ENCODE peak calls at places on chromosome 3, in nine cellular contexts. One of them, this sample, is unnamed.

GRCh38 chr3:33490641-33491241 is 50.5 kb upstream of the UBP1 start:
- DNase-seq in mesothelial cell of epicardium: no peak
- DNase-seq in HFFc6: no peak
- DNase-seq in CD4-positive, alpha-beta T cell: no peak
- DNase-seq in breast epithelium: no peak
- DNase-seq in AG10803: no peak
- DNase-seq in stomach: peak; percentile 52
- DNase-seq in lower leg skin: no peak
- DNase-seq in cardiac fibroblast: peak; percentile 40
- DNase-seq in this sample: no peak

GRCh38 chr3:42189746-42190145 is 76.2 kb downstream of the CCK start:
- DNase-seq in mesothelial cell of epicardium: no peak
- DNase-seq in HFFc6: no peak
- DNase-seq in CD4-positive, alpha-beta T cell: no peak
- DNase-seq in breast epithelium: no peak
- DNase-seq in AG10803: no peak
- DNase-seq in stomach: peak; percentile 58
- DNase-seq in lower leg skin: no peak
- DNase-seq in cardiac fibroblast: peak; percentile 13
- DNase-seq in this sample: no peak

GRCh38 chr3:66675383-66675782 is 174.6 kb upstream of the LRIG1 start:
- DNase-seq in mesothelial cell of epicardium: no peak
- DNase-seq in HFFc6: no peak
- DNase-seq in CD4-positive, alpha-beta T cell: no peak
- DNase-seq in breast epithelium: no peak
- DNase-seq in AG10803: peak; percentile 46
- DNase-seq in stomach: no peak
- DNase-seq in lower leg skin: no peak
- DNase-seq in cardiac fibroblast: peak; percentile 13
- DNase-seq in this sample: no peak

GRCh38 chr3:66138336-66139234 is 82.2 kb upstream of the SLC25A26 start:
- DNase-seq in mesothelial cell of epicardium: no peak
- DNase-seq in HFFc6: peak; percentile 59
- DNase-seq in CD4-positive, alpha-beta T cell: no peak
- DNase-seq in breast epithelium: no peak
- DNase-seq in AG10803: peak; percentile 73
- DNase-seq in stomach: peak; percentile 61
- DNase-seq in lower leg skin: peak; percentile 26
- DNase-seq in cardiac fibroblast: peak; percentile 83
- DNase-seq in this sample: no peak

GRCh38 chr3:112132975-112133448 is at the start of gene GCSAM:
- DNase-seq in mesothelial cell of epicardium: no peak
- DNase-seq in HFFc6: no peak
- DNase-seq in CD4-positive, alpha-beta T cell: peak; percentile 66
- DNase-seq in breast epithelium: no peak
- DNase-seq in AG10803: no peak
- DNase-seq in stomach: no peak
- DNase-seq in lower leg skin: peak; percentile 63
- DNase-seq in cardiac fibroblast: no peak
- DNase-seq in this sample: no peak

GRCh38 chr3:42013652-42014442 is 51.9 kb upstream of the ULK4 start:
- DNase-seq in mesothelial cell of epicardium: peak; percentile 53
- DNase-seq in HFFc6: no peak
- DNase-seq in CD4-positive, alpha-beta T cell: peak; percentile 13
- DNase-seq in breast epithelium: no peak
- DNase-seq in AG10803: no peak
- DNase-seq in stomach: peak; percentile 46
- DNase-seq in lower leg skin: no peak
- DNase-seq in cardiac fibroblast: peak; percentile 9
- DNase-seq in this sample: no peak

GRCh38 chr3:130783629-130784028 is 37.0 kb upstream of the PIK3R4 start:
- DNase-seq in mesothelial cell of epicardium: no peak
- DNase-seq in HFFc6: no peak
- DNase-seq in CD4-positive, alpha-beta T cell: no peak
- DNase-seq in breast epithelium: no peak
- DNase-seq in AG10803: no peak
- DNase-seq in stomach: no peak
- DNase-seq in lower leg skin: no peak
- DNase-seq in cardiac fibroblast: peak; percentile 56
- DNase-seq in this sample: no peak

GRCh38 chr3:74614133-74614967 is at the start of gene CNTN3:
- DNase-seq in mesothelial cell of epicardium: peak; percentile 48
- DNase-seq in HFFc6: no peak
- DNase-seq in CD4-positive, alpha-beta T cell: no peak
- DNase-seq in breast epithelium: no peak
- DNase-seq in AG10803: peak; percentile 58
- DNase-seq in stomach: peak; percentile 43
- DNase-seq in lower leg skin: no peak
- DNase-seq in cardiac fibroblast: peak; percentile 19
- DNase-seq in this sample: no peak

GRCh38 chr3:3189102-3189727 is 9.7 kb upstream of the CRBN start:
- DNase-seq in mesothelial cell of epicardium: no peak
- DNase-seq in HFFc6: peak; percentile 10
- DNase-seq in CD4-positive, alpha-beta T cell: no peak
- DNase-seq in breast epithelium: no peak
- DNase-seq in AG10803: no peak
- DNase-seq in stomach: no peak
- DNase-seq in lower leg skin: no peak
- DNase-seq in cardiac fibroblast: peak; percentile 57
- DNase-seq in this sample: no peak

DNA sequence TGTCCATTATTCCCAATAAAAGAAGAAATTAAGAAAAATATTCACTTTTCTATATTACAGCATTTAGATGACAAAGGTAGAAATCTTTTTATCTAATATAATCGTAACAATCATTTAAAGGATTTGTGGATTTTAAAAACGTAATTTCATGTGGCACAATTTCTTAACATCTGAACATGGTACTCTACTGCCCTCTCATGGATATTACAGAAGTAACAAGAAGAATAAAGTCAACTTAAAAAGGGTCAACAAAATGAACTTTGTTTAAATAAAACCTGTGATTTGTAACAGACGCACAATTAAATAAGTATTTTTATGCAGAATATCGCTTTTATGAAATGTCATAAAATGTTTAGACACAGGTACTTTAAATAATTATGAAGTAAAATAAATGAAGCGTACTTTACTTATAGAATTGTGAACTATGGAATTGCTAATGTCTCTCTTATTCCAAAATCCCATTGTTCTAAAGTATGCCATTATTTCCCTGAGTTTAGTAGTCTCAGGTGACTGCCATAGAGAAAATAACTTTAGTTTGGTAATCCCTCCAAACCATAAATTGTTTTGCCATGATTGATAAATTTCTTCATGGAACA is 366.8 kb upstream of the ZNF385D start:
- DNase-seq in mesothelial cell of epicardium: no peak
- DNase-seq in HFFc6: peak; percentile 20
- DNase-seq in CD4-positive, alpha-beta T cell: no peak
- DNase-seq in breast epithelium: no peak
- DNase-seq in AG10803: peak; percentile 64
- DNase-seq in stomach: no peak
- DNase-seq in lower leg skin: no peak
- DNase-seq in cardiac fibroblast: peak; percentile 67
- DNase-seq in this sample: no peak
- TF ChIP-seq CTCF in mesothelial cell of epicardium: peak; percentile 84
- TF ChIP-seq CTCF in HFFc6: peak; percentile 85
- TF ChIP-seq CTCF in CD4-positive, alpha-beta T cell: no peak
- TF ChIP-seq CTCF in breast epithelium: no peak
- TF ChIP-seq CTCF in AG10803: peak; percentile 76
- TF ChIP-seq CTCF in stomach: peak; percentile 60
- TF ChIP-seq CTCF in lower leg skin: no peak
- TF ChIP-seq CTCF in cardiac fibroblast: peak; percentile 48
- TF ChIP-seq CTCF in this sample: peak; percentile 37

DNA sequence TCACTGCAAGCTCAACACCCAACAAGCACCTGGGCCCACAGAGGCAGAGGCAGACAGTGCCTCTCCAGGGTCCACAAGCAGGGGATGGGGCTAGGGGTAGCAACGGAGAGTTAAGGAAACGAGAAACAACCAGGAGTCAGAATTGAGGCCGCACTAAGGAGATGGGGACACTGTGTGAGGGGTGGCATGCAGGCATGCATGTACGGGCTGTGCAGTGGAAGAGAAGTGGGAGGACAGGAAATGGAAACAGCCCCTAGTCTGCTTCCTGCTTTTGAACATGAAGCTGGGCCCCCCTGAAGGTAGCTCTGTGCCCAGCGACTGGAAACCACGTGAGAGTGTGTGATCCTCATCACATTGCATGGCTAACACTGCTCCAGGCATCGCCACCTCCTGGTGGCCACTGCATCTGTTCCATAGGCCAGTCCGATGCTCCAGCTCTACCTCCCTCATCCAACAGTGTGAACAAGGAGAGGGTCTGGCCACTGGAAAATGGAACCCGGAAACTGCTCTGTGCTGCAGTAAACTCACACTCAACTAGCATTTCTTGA is 44.0 kb downstream of the XXYLT1 start:
- DNase-seq in mesothelial cell of epicardium: peak; percentile 36
- DNase-seq in HFFc6: no peak
- DNase-seq in CD4-positive, alpha-beta T cell: no peak
- DNase-seq in breast epithelium: peak; percentile 48
- DNase-seq in AG10803: no peak
- DNase-seq in stomach: peak; percentile 29
- DNase-seq in lower leg skin: peak; percentile 10
- DNase-seq in cardiac fibroblast: peak; percentile 35
- DNase-seq in this sample: no peak
- TF ChIP-seq CTCF in mesothelial cell of epicardium: no peak
- TF ChIP-seq CTCF in HFFc6: peak; percentile 70
- TF ChIP-seq CTCF in CD4-positive, alpha-beta T cell: no peak
- TF ChIP-seq CTCF in breast epithelium: no peak
- TF ChIP-seq CTCF in AG10803: peak; percentile 49
- TF ChIP-seq CTCF in stomach: no peak
- TF ChIP-seq CTCF in lower leg skin: no peak
- TF ChIP-seq CTCF in cardiac fibroblast: peak; percentile 41
- TF ChIP-seq CTCF in this sample: peak; percentile 16

DNA sequence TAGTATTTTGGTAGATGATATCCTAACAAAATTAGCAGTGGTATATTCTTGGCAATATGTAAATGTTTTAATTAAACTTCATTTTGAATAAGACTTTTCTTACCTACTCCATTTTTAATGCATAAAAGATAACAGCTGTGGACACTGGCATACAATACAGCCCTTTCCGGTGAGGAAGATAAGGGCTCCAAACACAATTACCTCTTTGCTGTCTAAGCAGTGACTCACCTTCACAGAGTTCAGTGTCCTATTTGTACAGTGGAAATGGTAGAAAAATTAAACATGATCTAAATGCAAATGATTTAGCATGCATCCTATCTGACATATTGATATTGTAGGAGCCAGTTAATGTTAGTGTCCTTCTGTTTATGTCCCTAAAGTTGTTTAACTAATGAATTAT is 969.4 kb downstream of the PLOD2 start:
- DNase-seq in mesothelial cell of epicardium: no peak
- DNase-seq in HFFc6: no peak
- DNase-seq in CD4-positive, alpha-beta T cell: no peak
- DNase-seq in breast epithelium: no peak
- DNase-seq in AG10803: no peak
- DNase-seq in stomach: no peak
- DNase-seq in lower leg skin: no peak
- DNase-seq in cardiac fibroblast: peak; percentile 17
- DNase-seq in this sample: no peak
- TF ChIP-seq CTCF in mesothelial cell of epicardium: no peak
- TF ChIP-seq CTCF in HFFc6: no peak
- TF ChIP-seq CTCF in CD4-positive, alpha-beta T cell: no peak
- TF ChIP-seq CTCF in breast epithelium: no peak
- TF ChIP-seq CTCF in AG10803: no peak
- TF ChIP-seq CTCF in stomach: no peak
- TF ChIP-seq CTCF in lower leg skin: no peak
- TF ChIP-seq CTCF in cardiac fibroblast: no peak
- TF ChIP-seq CTCF in this sample: no peak

DNA sequence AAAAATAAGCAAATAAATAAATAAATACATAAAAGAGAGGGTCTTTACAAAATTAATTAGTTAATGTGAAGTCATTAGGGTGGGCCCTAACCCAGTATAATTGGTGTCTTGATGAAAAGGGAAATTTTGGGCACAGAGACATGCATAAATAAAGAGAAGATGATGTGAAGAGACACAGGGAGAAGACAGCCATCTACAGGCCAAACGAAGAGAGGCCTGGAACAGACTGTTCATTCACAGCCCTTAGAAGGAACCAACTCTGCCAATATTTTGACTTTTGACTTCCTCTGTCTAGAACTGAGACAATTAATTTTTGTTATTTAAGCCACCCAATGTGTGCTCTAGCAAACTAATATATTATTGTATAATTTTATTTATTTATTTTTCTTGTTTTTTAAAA is 29.6 kb upstream of the SELENOK start:
- DNase-seq in mesothelial cell of epicardium: no peak
- DNase-seq in HFFc6: peak; percentile 14
- DNase-seq in CD4-positive, alpha-beta T cell: no peak
- DNase-seq in breast epithelium: no peak
- DNase-seq in AG10803: peak; percentile 40
- DNase-seq in stomach: no peak
- DNase-seq in lower leg skin: no peak
- DNase-seq in cardiac fibroblast: peak; percentile 43
- DNase-seq in this sample: no peak
- TF ChIP-seq CTCF in mesothelial cell of epicardium: no peak
- TF ChIP-seq CTCF in HFFc6: peak; percentile 67
- TF ChIP-seq CTCF in CD4-positive, alpha-beta T cell: no peak
- TF ChIP-seq CTCF in breast epithelium: no peak
- TF ChIP-seq CTCF in AG10803: peak; percentile 68
- TF ChIP-seq CTCF in stomach: peak; percentile 8
- TF ChIP-seq CTCF in lower leg skin: no peak
- TF ChIP-seq CTCF in cardiac fibroblast: peak; percentile 34
- TF ChIP-seq CTCF in this sample: peak; percentile 52

This sample was measured in kidney epithelial cell.